ENCODE peak calls at places on chromosomes 7 and 10, in seven cellular contexts. O, A, J, M, Y, X and R are unnamed samples.

GRCh38 chr10:113230018-113230610 is 280.1 kb downstream of the TCF7L2 start:
- DNase-seq in X (no peak), Y (peak; percentile 19), A (no peak), J (no peak), O (no peak), M (no peak), R (no peak)

GRCh38 chr7:117134885-117135552 is 181.7 kb downstream of the ST7 start:
- DNase-seq in A (no peak), Y (no peak), J (peak; percentile 15), X (no peak), O (no peak), M (no peak), R (no peak)

GRCh38 chr7:142796501-142797341 is 26.0 kb downstream of the PRSS2 start:
- DNase-seq in Y (peak; percentile 49), X (no peak), J (peak; percentile 31), M (no peak), A (no peak), O (no peak), R (peak; percentile 23)

GRCh38 chr7:33423646-33424020 is 294.3 kb downstream of the BBS9 start:
- DNase-seq in X (no peak), A (no peak), Y (peak; percentile 83), O (peak; percentile 13), M (no peak), J (peak; percentile 61), R (peak; percentile 38)

GRCh38 chr7:151310578-151310977 is 31.0 kb upstream of the NUB1 start:
- DNase-seq in O (peak; percentile 53), Y (no peak), X (peak; percentile 53), M (no peak), J (no peak), A (no peak), R (no peak)

GRCh38 chr7:10122573-10123100 is 851.0 kb upstream of the PHF14 start:
- DNase-seq in X (peak; percentile 49), O (no peak), A (no peak), Y (peak; percentile 22), J (peak; percentile 36), M (no peak), R (no peak)

GRCh38 chr7:108211382-108212201 is 81.4 kb upstream of the LAMB4 start:
- DNase-seq in X (no peak), Y (peak; percentile 32), A (no peak), O (peak; percentile 59), M (peak; percentile 7), J (peak; percentile 86), R (peak; percentile 20)

GRCh38 chr10:48231699-48232315 is 42.7 kb downstream of the FRMPD2 start:
- DNase-seq in O (no peak), A (no peak), Y (no peak), J (peak; percentile 65), X (no peak), M (no peak), R (no peak)

GRCh38 chr7:42522227-42522991 is 285.4 kb upstream of the GLI3 start:
- DNase-seq in M (no peak), X (peak; percentile 55), O (peak; percentile 9), A (no peak), Y (peak; percentile 74), J (no peak), R (no peak)

DNA sequence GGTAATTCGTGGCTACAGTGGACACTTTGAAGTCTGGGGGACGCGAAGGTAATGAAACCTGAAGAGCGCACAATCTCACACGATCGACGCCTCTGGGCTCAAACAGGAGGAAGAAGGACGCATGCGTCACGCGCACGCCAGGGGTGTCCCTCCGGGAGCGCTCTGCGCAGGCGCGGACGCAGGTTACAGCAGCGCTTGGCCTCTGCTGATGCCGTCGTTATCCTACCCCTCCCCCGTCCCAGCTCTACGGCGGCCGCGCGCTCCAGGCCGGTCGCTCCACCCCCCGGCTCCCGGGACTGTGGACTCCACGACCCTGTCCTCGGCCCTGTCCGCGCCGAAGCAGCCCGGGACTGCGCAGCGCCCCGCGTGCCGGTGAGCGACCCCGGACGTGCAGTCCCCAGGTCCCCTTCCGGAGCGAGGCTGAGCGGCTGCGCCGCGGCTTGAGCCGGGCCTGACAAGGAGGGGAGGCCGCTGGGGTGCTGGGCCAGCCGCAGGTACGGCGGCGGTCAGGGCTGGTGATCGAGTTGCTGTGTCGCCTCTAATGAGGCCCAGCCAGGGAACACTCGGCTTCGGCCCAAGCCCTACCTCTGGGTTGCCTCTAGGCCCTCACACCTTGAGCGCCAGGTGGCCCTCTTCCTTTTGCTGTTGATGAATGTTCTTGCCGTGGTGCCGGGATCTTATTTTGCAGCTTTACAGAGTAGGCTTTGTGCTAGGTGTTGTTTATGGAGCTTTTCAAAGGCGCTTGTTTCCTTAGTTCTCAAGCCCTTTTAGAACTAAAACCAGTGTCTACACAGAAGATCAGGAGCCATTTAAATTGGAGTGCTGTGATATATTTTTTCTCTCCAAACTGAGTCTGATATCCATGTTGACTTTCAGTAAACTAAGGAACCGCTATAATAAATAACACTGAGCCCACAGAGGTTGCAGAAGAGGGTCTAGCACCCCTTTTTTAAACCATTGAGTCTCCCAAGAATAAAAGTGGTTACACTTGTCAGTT is at the start of gene TMEM106B:
- DNase-seq in M (peak; percentile 81), X (peak; percentile 99), A (peak; percentile 89), J (peak; percentile 97), O (peak; percentile 96), Y (peak; percentile 97), R (peak; percentile 98)
- TF ChIP-seq CTCF in M (no peak), X (peak; percentile 26), A (no peak), J (peak; percentile 12), O (peak; percentile 17), Y (no peak), R (no peak)

DNA sequence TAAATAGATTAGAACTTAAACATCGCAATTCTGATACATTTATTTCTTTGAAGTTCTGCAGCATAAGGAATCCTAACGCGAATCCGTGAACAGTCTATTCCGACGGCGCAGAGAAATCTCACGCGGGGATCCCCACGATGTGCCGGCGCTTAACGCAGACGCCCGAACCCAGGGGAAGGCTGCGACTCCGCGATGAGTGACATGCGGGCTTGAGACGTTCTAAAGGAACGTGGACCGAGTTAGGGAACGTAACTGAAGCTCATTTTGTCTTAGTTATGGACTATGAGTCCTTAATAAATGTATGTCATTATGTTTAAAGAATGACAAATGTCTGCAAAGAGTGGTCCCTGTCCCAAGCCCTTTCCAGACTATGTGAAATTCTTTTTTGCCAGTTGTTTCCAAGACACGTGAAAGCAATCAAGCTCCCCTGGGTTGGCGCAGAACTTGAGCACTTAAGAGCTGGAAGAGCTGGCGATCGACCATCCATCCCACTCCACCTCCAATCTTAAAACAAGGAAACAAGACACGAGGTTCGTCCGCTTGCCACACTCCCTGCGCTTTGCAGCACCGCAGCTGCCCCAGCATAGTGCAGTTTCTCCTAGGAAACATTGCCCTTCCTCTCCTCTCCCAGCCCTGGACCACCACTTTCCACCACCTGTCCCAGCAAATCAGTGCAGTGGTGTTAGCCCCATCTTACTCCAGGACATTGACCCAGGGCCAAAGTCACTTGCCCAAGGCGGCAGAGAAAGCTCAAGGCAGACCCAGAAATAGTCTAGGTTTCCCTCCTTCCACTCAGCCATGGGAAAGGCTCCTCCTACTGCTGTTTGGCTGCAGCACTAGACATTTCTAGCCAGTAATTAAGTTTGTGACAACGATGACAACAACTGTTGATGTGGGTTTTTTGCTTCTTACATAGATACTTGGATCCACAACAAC is 1.2 kb upstream of the PARD3 start:
- DNase-seq in O (peak; percentile 45), X (peak; percentile 42), J (no peak), M (no peak), Y (peak; percentile 56), A (no peak), R (peak; percentile 7)
- TF ChIP-seq CTCF in O (peak; percentile 8), X (peak; percentile 12), J (no peak), M (no peak), Y (no peak), A (no peak), R (no peak)

GRCh38 chr7:72751978-72752377 is 76.0 kb downstream of the TYW1B start:
- DNase-seq in A (no peak), O (peak; percentile 46), Y (peak; percentile 70), X (no peak), J (no peak), M (no peak), R (no peak)
- TF ChIP-seq CTCF in A (no peak), O (peak; percentile 56), Y (peak; percentile 75), X (no peak), J (no peak), M (no peak), R (no peak)

GRCh38 chr10:118343115-118343514 is 991 bp upstream of the FAM204A start:
- DNase-seq in X (no peak), Y (no peak), A (no peak), M (no peak), J (no peak), O (no peak), R (no peak)

GRCh38 chr10:118343549-118343948 is 1.4 kb upstream of the FAM204A start:
- DNase-seq in M (no peak), Y (no peak), A (no peak), O (no peak), J (no peak), X (no peak), R (no peak)

GRCh38 chr10:118340486-118340885 is 1.6 kb downstream of the FAM204A start:
- DNase-seq in A (no peak), X (no peak), O (no peak), J (peak; percentile 8), Y (no peak), M (no peak), R (no peak)

GRCh38 chr10:118342638-118343020 is 505 bp upstream of the FAM204A start:
- DNase-seq in A (no peak), Y (peak; percentile 36), M (no peak), J (no peak), O (peak; percentile 5), X (no peak), R (peak; percentile 17)

DNA sequence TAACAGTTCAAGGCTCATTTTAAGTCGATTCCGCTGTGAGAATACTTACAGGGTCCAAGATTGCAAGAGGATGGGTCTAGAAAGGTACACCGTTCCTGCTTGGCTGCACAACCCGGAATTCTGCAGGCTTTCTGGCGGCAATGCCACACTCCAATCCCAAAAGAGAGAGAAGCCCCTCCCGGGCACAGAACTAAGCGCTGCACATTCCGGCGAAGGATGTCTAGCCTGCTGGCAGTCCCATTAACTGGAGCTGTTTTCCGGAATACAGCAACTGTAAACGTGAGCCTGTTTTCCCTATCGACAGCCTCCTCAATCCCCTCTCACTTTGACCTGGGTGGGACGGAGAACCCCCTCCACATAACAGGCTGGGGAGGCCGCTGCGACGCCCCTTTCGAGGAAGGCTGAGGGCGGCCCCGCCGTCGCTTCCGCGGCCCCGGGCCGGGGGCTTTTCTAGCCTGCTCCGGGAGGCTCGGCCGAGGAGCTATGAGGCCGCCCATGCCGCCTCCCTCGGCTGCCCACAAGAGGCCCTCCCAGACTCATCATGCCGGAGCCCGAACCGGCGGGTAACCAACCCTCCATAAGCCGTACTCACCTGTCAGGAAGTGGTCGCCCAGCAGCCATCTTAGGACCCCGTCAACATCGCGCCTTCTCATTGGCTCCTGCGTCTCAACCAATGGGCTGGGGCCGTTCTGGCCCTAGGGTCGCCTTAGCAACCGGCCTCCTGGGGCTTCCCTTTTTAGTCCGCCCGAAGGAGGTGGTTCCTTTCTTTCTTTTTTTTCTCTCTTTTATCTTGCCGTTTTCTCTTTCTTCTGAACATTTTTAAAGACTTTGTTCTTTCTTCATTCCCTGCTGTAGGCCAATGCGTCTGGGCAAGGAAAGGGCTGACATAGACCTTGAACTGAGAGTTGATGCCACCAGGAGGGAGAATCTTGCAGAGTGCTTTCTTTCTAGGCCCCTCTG is at the start of gene FAM204A:
- DNase-seq in O (peak; percentile 94), J (peak; percentile 96), Y (peak; percentile 96), X (peak; percentile 95), M (peak; percentile 92), A (peak; percentile 75), R (peak; percentile 97)
- TF ChIP-seq CTCF in O (no peak), J (no peak), Y (no peak), X (no peak), M (no peak), A (no peak), R (no peak)

GRCh38 chr10:50788951-50789904 is 49.5 kb downstream of the ASAH2B start:
- DNase-seq in O (peak; percentile 80), Y (peak; percentile 75), X (peak; percentile 18), A (no peak), J (peak; percentile 8), M (no peak), R (no peak)
- TF ChIP-seq CTCF in O (peak; percentile 59), Y (peak; percentile 78), X (peak; percentile 36), A (peak; percentile 44), J (no peak), M (peak; percentile 44), R (no peak)